ENCODE peak calls at places on chromosome 7, in six cellular contexts. Y, B, A, T, Q and P are unnamed samples.
A peak's percentile ranks its signal among the peaks of the same experiment; 100 is the strongest.

GRCh38 chr7:157568785-157569584 is 232.2 kb downstream of the DNAJB6 start:
- DNase-seq in Y (peak; percentile 26), B (no peak), A (peak; percentile 8), T (peak; percentile 63), Q (peak; percentile 74), P (no peak)

GRCh38 chr7:84248267-84248666 is 53.7 kb upstream of the SEMA3A start:
- DNase-seq in Y (no peak), B (peak; percentile 73), A (peak; percentile 47), T (no peak), Q (no peak), P (no peak)

GRCh38 chr7:33050425-33051318 is 11.9 kb downstream of the NT5C3A start:
- DNase-seq in Y (no peak), B (peak; percentile 59), A (peak; percentile 65), T (no peak), Q (peak; percentile 47), P (no peak)

GRCh38 chr7:121451367-121452073 is 55.4 kb upstream of the FAM3C start:
- DNase-seq in Y (no peak), B (no peak), A (no peak), T (no peak), Q (no peak), P (no peak)

GRCh38 chr7:131935180-131935579 is 378.8 kb upstream of the PODXL start:
- DNase-seq in Y (no peak), B (no peak), A (no peak), T (no peak), Q (no peak), P (no peak)

GRCh38 chr7:28469562-28469961 is 57.2 kb downstream of the CREB5 start:
- DNase-seq in Y (no peak), B (no peak), A (no peak), T (no peak), Q (no peak), P (no peak)

GRCh38 chr7:129739427-129739826 is 127.9 kb downstream of the NRF1 start:
- DNase-seq in Y (no peak), B (peak; percentile 76), A (peak; percentile 90), T (no peak), Q (no peak), P (no peak)

GRCh38 chr7:31791881-31792280 is 104.9 kb downstream of the PPP1R17 start:
- DNase-seq in Y (no peak), B (peak; percentile 72), A (peak; percentile 70), T (no peak), Q (no peak), P (no peak)

GRCh38 chr7:11507929-11508328 is 324.1 kb downstream of the THSD7A start:
- DNase-seq in Y (no peak), B (no peak), A (no peak), T (no peak), Q (no peak), P (no peak)

GRCh38 chr7:54812747-54813146 is 53.7 kb upstream of the SEC61G start:
- DNase-seq in Y (no peak), B (peak; percentile 17), A (no peak), T (no peak), Q (no peak), P (no peak)

GRCh38 chr7:17526621-17527020 is 228.2 kb downstream of the AHR start:
- DNase-seq in Y (no peak), B (no peak), A (no peak), T (no peak), Q (no peak), P (no peak)

GRCh38 chr7:157845203-157845810 is 508.5 kb downstream of the DNAJB6 start:
- DNase-seq in Y (no peak), B (no peak), A (no peak), T (no peak), Q (no peak), P (no peak)

GRCh38 chr7:17663056-17663675 is 277.1 kb downstream of the SNX13 start:
- DNase-seq in Y (no peak), B (peak; percentile 89), A (peak; percentile 82), T (no peak), Q (peak; percentile 39), P (no peak)

GRCh38 chr7:40192036-40192435 is 57.2 kb downstream of the SUGCT start:
- DNase-seq in Y (no peak), B (peak; percentile 83), A (peak; percentile 27), T (no peak), Q (no peak), P (no peak)

DNA sequence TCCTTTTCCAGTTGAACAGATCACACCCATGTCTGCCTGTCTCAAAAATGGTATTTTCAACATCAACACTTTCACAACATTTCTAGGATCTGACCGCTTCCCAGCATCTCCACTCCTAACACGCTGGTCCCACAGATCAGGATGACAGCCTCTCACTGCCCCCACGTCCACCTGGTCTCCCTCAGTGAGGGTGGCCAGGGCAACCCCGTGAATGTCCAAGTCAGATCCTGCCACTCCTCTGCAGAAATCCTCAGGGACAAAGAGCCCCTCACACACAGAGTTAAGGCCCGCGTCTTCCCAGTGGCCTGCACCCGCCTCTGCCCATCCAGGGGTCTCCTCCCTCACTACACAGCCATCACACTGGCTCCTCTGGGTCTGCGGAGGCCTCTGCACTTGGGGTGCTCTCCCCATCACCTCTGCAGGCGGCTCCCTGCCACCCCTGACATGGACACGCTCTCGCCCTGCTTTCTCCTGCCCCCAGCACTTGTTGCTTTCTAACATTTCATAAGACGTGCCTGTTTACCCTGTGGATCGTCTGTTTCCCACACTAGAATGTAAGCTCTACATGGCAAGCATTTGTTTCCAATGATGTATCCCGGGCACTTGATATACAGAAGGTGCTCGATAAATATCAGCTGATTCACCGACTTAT is 20.0 kb downstream of the GNA12 start:
- DNase-seq in Y (no peak), B (no peak), A (no peak), T (no peak), Q (no peak), P (no peak)
- H2BK15ac ChIP-seq in Y (no peak overlapping the region), B (peak overlapping the region; percentile 47), A (no peak overlapping the region), T (no peak overlapping the region), Q (no peak overlapping the region), P (peak overlapping the region; percentile 36)

GRCh38 chr7:27145884-27146401 is 1.6 kb downstream of the HOXA6 start:
- DNase-seq in Y (no peak), B (no peak), A (no peak), T (no peak), Q (no peak), P (no peak)

GRCh38 chr7:27148776-27149641 is 1.4 kb upstream of the HOXA6 start:
- DNase-seq in Y (no peak), B (no peak), A (peak; percentile 17), T (no peak), Q (no peak), P (peak; percentile 46)

GRCh38 chr7:27146491-27147210 is 923 bp downstream of the HOXA6 start:
- DNase-seq in Y (no peak), B (no peak), A (no peak), T (no peak), Q (no peak), P (peak; percentile 38)

GRCh38 chr7:27148031-27148775 is 629 bp upstream of the HOXA6 start:
- DNase-seq in Y (no peak), B (no peak), A (no peak), T (no peak), Q (no peak), P (peak; percentile 57)

GRCh38 chr7:27147211-27148030 is at the start of gene HOXA6:
- DNase-seq in Y (no peak), B (peak; percentile 67), A (no peak), T (peak; percentile 53), Q (no peak), P (no peak)
- H2BK15ac ChIP-seq in Y (no peak within 1 kb of the TSS), B (peak within 1 kb of the TSS; percentile 53), A (peak within 1 kb of the TSS; percentile 36), T (no peak within 1 kb of the TSS), Q (no peak within 1 kb of the TSS), P (no peak within 1 kb of the TSS)

GRCh38 chr7:117654780-117655179 is 175.0 kb downstream of the CFTR start:
- DNase-seq in Y (no peak), B (no peak), A (no peak), T (no peak), Q (no peak), P (no peak)
- H2BK15ac ChIP-seq in Y (no peak overlapping the region), B (no peak overlapping the region), A (no peak overlapping the region), T (no peak overlapping the region), Q (no peak overlapping the region), P (no peak overlapping the region)

DNA sequence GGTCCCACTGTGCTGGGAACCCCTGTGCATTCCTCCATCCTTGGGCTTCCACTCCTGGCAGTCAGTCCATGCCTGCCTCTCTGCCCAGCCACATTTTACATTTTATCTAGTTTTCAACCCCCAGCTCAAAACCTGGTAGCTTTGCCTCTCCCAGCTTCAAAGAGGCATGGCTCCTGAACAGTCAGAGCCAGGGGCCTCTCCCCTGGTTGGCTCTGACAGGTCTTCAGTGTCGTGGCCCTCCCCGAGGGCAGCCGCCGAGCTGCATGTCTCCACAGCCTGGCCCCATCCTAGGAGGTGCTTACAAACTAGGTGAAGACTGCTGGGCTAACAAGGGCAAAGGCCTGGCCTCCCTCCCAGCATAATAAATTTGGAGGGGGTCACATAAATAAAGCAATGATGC is 14.8 kb downstream of the COBL start:
- DNase-seq in Y (no peak), B (no peak), A (no peak), T (no peak), Q (no peak), P (no peak)
- H2BK15ac ChIP-seq in Y (no peak overlapping the region), B (no peak overlapping the region), A (no peak overlapping the region), T (no peak overlapping the region), Q (no peak overlapping the region), P (no peak overlapping the region)

GRCh38 chr7:102049765-102050164 is 232.3 kb downstream of the CUX1 start:
- DNase-seq in Y (no peak), B (no peak), A (no peak), T (no peak), Q (peak; percentile 52), P (no peak)
- H2BK15ac ChIP-seq in Y (no peak overlapping the region), B (no peak overlapping the region), A (no peak overlapping the region), T (no peak overlapping the region), Q (no peak overlapping the region), P (no peak overlapping the region)

GRCh38 chr7:99203092-99203491 is 4.8 kb downstream of the KPNA7 start:
- DNase-seq in Y (no peak), B (no peak), A (no peak), T (no peak), Q (no peak), P (no peak)
- H2BK15ac ChIP-seq in Y (no peak overlapping the region), B (no peak overlapping the region), A (no peak overlapping the region), T (no peak overlapping the region), Q (no peak overlapping the region), P (no peak overlapping the region)

GRCh38 chr7:107703872-107704271 is 40.1 kb upstream of the CBLL1 start:
- DNase-seq in Y (no peak), B (no peak), A (no peak), T (no peak), Q (no peak), P (no peak)

GRCh38 chr7:107697246-107698044 is 36.8 kb downstream of the SLC26A4 start:
- DNase-seq in Y (no peak), B (no peak), A (no peak), T (no peak), Q (no peak), P (no peak)

GRCh38 chr7:107700570-107700969 is 39.9 kb downstream of the SLC26A4 start:
- DNase-seq in Y (no peak), B (no peak), A (no peak), T (no peak), Q (no peak), P (no peak)

GRCh38 chr7:107703219-107703618 is 40.7 kb upstream of the CBLL1 start:
- DNase-seq in Y (no peak), B (no peak), A (no peak), T (no peak), Q (no peak), P (no peak)

GRCh38 chr7:107701191-107701590 is 40.6 kb downstream of the SLC26A4 start:
- DNase-seq in Y (no peak), B (no peak), A (no peak), T (no peak), Q (no peak), P (no peak)
- H2BK15ac ChIP-seq in Y (no peak overlapping the region), B (no peak overlapping the region), A (no peak overlapping the region), T (no peak overlapping the region), Q (no peak overlapping the region), P (no peak overlapping the region)